ENCODE peak calls at places on chromosomes 4 and X, in six cellular contexts. One of them, this sample, is unnamed.

GRCh38 chr4:153757407-153757806 is 2.4 kb downstream of the RNF175 start:
- DNase-seq in CD4-positive, alpha-beta memory T cell: no peak
- DNase-seq in adrenal gland: no peak
- DNase-seq in foreskin melanocyte: no peak
- DNase-seq in choroid plexus epithelial cell: peak
- DNase-seq in glutamatergic neuron: no peak
- DNase-seq in this sample: no peak

GRCh38 chrX:109487640-109488039 is 5.8 kb upstream of the GUCY2F start:
- DNase-seq in CD4-positive, alpha-beta memory T cell: no peak
- DNase-seq in adrenal gland: no peak
- DNase-seq in foreskin melanocyte: no peak
- DNase-seq in choroid plexus epithelial cell: no peak
- DNase-seq in glutamatergic neuron: no peak
- DNase-seq in this sample: no peak

GRCh38 chr4:82694106-82694505 is 104.5 kb downstream of the SCD5 start:
- DNase-seq in CD4-positive, alpha-beta memory T cell: no peak
- DNase-seq in adrenal gland: no peak
- DNase-seq in foreskin melanocyte: no peak
- DNase-seq in choroid plexus epithelial cell: no peak
- DNase-seq in glutamatergic neuron: no peak
- DNase-seq in this sample: no peak

GRCh38 chrX:51376672-51377071 is 44.0 kb downstream of the NUDT10 start:
- DNase-seq in CD4-positive, alpha-beta memory T cell: no peak
- DNase-seq in adrenal gland: no peak
- DNase-seq in foreskin melanocyte: no peak
- DNase-seq in choroid plexus epithelial cell: no peak
- DNase-seq in glutamatergic neuron: no peak
- DNase-seq in this sample: no peak

GRCh38 chr4:3407171-3407771 is 34.5 kb upstream of the HGFAC start:
- DNase-seq in CD4-positive, alpha-beta memory T cell: no peak
- DNase-seq in adrenal gland: no peak
- DNase-seq in foreskin melanocyte: no peak
- DNase-seq in choroid plexus epithelial cell: no peak
- DNase-seq in glutamatergic neuron: peak
- DNase-seq in this sample: no peak

GRCh38 chrX:11331788-11332187 is 38.6 kb downstream of the AMELX start:
- DNase-seq in CD4-positive, alpha-beta memory T cell: no peak
- DNase-seq in adrenal gland: no peak
- DNase-seq in foreskin melanocyte: peak
- DNase-seq in choroid plexus epithelial cell: no peak
- DNase-seq in glutamatergic neuron: no peak
- DNase-seq in this sample: no peak

GRCh38 chrX:130834149-130834548 is 68.9 kb downstream of the ENOX2 start:
- DNase-seq in CD4-positive, alpha-beta memory T cell: no peak
- DNase-seq in adrenal gland: no peak
- DNase-seq in foreskin melanocyte: no peak
- DNase-seq in choroid plexus epithelial cell: no peak
- DNase-seq in glutamatergic neuron: peak
- DNase-seq in this sample: no peak

GRCh38 chrX:65127804-65128203 is 151.6 kb upstream of the ZC4H2 start:
- DNase-seq in CD4-positive, alpha-beta memory T cell: peak
- DNase-seq in adrenal gland: no peak
- DNase-seq in foreskin melanocyte: no peak
- DNase-seq in choroid plexus epithelial cell: no peak
- DNase-seq in glutamatergic neuron: no peak
- DNase-seq in this sample: no peak

GRCh38 chr4:185120631-185120946 is 22.5 kb upstream of the SLC25A4 start:
- DNase-seq in CD4-positive, alpha-beta memory T cell: no peak
- DNase-seq in adrenal gland: no peak
- DNase-seq in foreskin melanocyte: no peak
- DNase-seq in choroid plexus epithelial cell: no peak
- DNase-seq in glutamatergic neuron: no peak
- DNase-seq in this sample: no peak

GRCh38 chrX:47581731-47582647 is at the start of gene TIMP1:
- DNase-seq in CD4-positive, alpha-beta memory T cell: peak
- DNase-seq in adrenal gland: peak
- DNase-seq in foreskin melanocyte: peak
- DNase-seq in choroid plexus epithelial cell: peak
- DNase-seq in glutamatergic neuron: peak
- DNase-seq in this sample: peak

GRCh38 chr4:575281-576141 is 584 bp downstream of the TMEM271 start:
- DNase-seq in CD4-positive, alpha-beta memory T cell: no peak
- DNase-seq in adrenal gland: peak
- DNase-seq in foreskin melanocyte: no peak
- DNase-seq in choroid plexus epithelial cell: peak
- DNase-seq in glutamatergic neuron: peak
- DNase-seq in this sample: peak

GRCh38 chr4:142435599-142436235 is 410.4 kb downstream of the INPP4B start:
- DNase-seq in CD4-positive, alpha-beta memory T cell: no peak
- DNase-seq in adrenal gland: no peak
- DNase-seq in foreskin melanocyte: no peak
- DNase-seq in choroid plexus epithelial cell: peak
- DNase-seq in glutamatergic neuron: peak
- DNase-seq in this sample: no peak

GRCh38 chr4:128639586-128640270 is 169.8 kb upstream of the JADE1 start:
- DNase-seq in CD4-positive, alpha-beta memory T cell: no peak
- DNase-seq in adrenal gland: no peak
- DNase-seq in foreskin melanocyte: peak
- DNase-seq in choroid plexus epithelial cell: no peak
- DNase-seq in glutamatergic neuron: no peak
- DNase-seq in this sample: no peak

GRCh38 chr4:102778720-102779119 is 18.0 kb upstream of the MANBA start:
- DNase-seq in CD4-positive, alpha-beta memory T cell: no peak
- DNase-seq in adrenal gland: peak
- DNase-seq in foreskin melanocyte: no peak
- DNase-seq in choroid plexus epithelial cell: no peak
- DNase-seq in glutamatergic neuron: no peak
- DNase-seq in this sample: no peak

GRCh38 chr4:112145820-112146813 is 863 bp downstream of the FAM241A start:
- DNase-seq in CD4-positive, alpha-beta memory T cell: peak
- DNase-seq in adrenal gland: peak
- DNase-seq in foreskin melanocyte: peak
- DNase-seq in choroid plexus epithelial cell: peak
- DNase-seq in glutamatergic neuron: peak
- DNase-seq in this sample: peak

GRCh38 chr4:97349468-97350186 is 793.6 kb downstream of the STPG2 start:
- DNase-seq in CD4-positive, alpha-beta memory T cell: no peak
- DNase-seq in adrenal gland: no peak
- DNase-seq in foreskin melanocyte: no peak
- DNase-seq in choroid plexus epithelial cell: no peak
- DNase-seq in glutamatergic neuron: no peak
- DNase-seq in this sample: no peak

GRCh38 chr4:10102193-10102980 is 14.2 kb downstream of the WDR1 start:
- DNase-seq in CD4-positive, alpha-beta memory T cell: no peak
- DNase-seq in adrenal gland: no peak
- DNase-seq in foreskin melanocyte: no peak
- DNase-seq in choroid plexus epithelial cell: peak
- DNase-seq in glutamatergic neuron: no peak
- DNase-seq in this sample: no peak

GRCh38 chr4:123577507-123577906 is 180.9 kb downstream of the SPRY1 start:
- DNase-seq in CD4-positive, alpha-beta memory T cell: no peak
- DNase-seq in adrenal gland: no peak
- DNase-seq in foreskin melanocyte: no peak
- DNase-seq in choroid plexus epithelial cell: no peak
- DNase-seq in glutamatergic neuron: no peak
- DNase-seq in this sample: no peak

GRCh38 chr4:6926681-6927478 is 17.3 kb downstream of the TBC1D14 start:
- DNase-seq in CD4-positive, alpha-beta memory T cell: peak
- DNase-seq in adrenal gland: peak
- DNase-seq in foreskin melanocyte: peak
- DNase-seq in choroid plexus epithelial cell: no peak
- DNase-seq in glutamatergic neuron: no peak
- DNase-seq in this sample: no peak

GRCh38 chr4:153223935-153224334 is 19.7 kb downstream of the TRIM2 start:
- DNase-seq in CD4-positive, alpha-beta memory T cell: no peak
- DNase-seq in adrenal gland: peak
- DNase-seq in foreskin melanocyte: no peak
- DNase-seq in choroid plexus epithelial cell: no peak
- DNase-seq in glutamatergic neuron: no peak
- DNase-seq in this sample: no peak

GRCh38 chr4:77917075-77917474 is 54.4 kb downstream of the MRPL1 start:
- DNase-seq in CD4-positive, alpha-beta memory T cell: no peak
- DNase-seq in adrenal gland: no peak
- DNase-seq in foreskin melanocyte: no peak
- DNase-seq in choroid plexus epithelial cell: no peak
- DNase-seq in glutamatergic neuron: no peak
- DNase-seq in this sample: no peak

GRCh38 chrX:17590892-17591740 is 146.2 kb upstream of the SCML1 start:
- DNase-seq in CD4-positive, alpha-beta memory T cell: no peak
- DNase-seq in adrenal gland: peak
- DNase-seq in foreskin melanocyte: peak
- DNase-seq in choroid plexus epithelial cell: peak
- DNase-seq in glutamatergic neuron: peak
- DNase-seq in this sample: peak

GRCh38 chr4:137608085-137608484 is 75.8 kb upstream of the PCDH18 start:
- DNase-seq in CD4-positive, alpha-beta memory T cell: no peak
- DNase-seq in adrenal gland: no peak
- DNase-seq in foreskin melanocyte: no peak
- DNase-seq in choroid plexus epithelial cell: no peak
- DNase-seq in glutamatergic neuron: no peak
- DNase-seq in this sample: no peak

GRCh38 chr4:182944484-182945227 is 27.5 kb upstream of the DCTD start:
- DNase-seq in CD4-positive, alpha-beta memory T cell: no peak
- DNase-seq in adrenal gland: no peak
- DNase-seq in foreskin melanocyte: no peak
- DNase-seq in choroid plexus epithelial cell: no peak
- DNase-seq in glutamatergic neuron: no peak
- DNase-seq in this sample: no peak

GRCh38 chr4:6955261-6955911 is 45.8 kb downstream of the TBC1D14 start:
- DNase-seq in CD4-positive, alpha-beta memory T cell: no peak
- DNase-seq in adrenal gland: no peak
- DNase-seq in foreskin melanocyte: no peak
- DNase-seq in choroid plexus epithelial cell: no peak
- DNase-seq in glutamatergic neuron: no peak
- DNase-seq in this sample: no peak

GRCh38 chrX:19949340-19949739 is 41.5 kb downstream of the BCLAF3 start:
- DNase-seq in CD4-positive, alpha-beta memory T cell: no peak
- DNase-seq in adrenal gland: no peak
- DNase-seq in foreskin melanocyte: no peak
- DNase-seq in choroid plexus epithelial cell: no peak
- DNase-seq in glutamatergic neuron: no peak
- DNase-seq in this sample: no peak

GRCh38 chr4:156945532-156945931 is 26.1 kb downstream of the PDGFC start:
- DNase-seq in CD4-positive, alpha-beta memory T cell: no peak
- DNase-seq in adrenal gland: no peak
- DNase-seq in foreskin melanocyte: no peak
- DNase-seq in choroid plexus epithelial cell: no peak
- DNase-seq in glutamatergic neuron: no peak
- DNase-seq in this sample: no peak

GRCh38 chr4:139938414-139938813 is 215.6 kb downstream of the MAML3 start:
- DNase-seq in CD4-positive, alpha-beta memory T cell: no peak
- DNase-seq in adrenal gland: no peak
- DNase-seq in foreskin melanocyte: no peak
- DNase-seq in choroid plexus epithelial cell: no peak
- DNase-seq in glutamatergic neuron: no peak
- DNase-seq in this sample: no peak

GRCh38 chrX:141638601-141639000 is 49.1 kb downstream of the SPANXA2 start:
- DNase-seq in CD4-positive, alpha-beta memory T cell: no peak
- DNase-seq in adrenal gland: no peak
- DNase-seq in foreskin melanocyte: no peak
- DNase-seq in choroid plexus epithelial cell: no peak
- DNase-seq in glutamatergic neuron: no peak
- DNase-seq in this sample: no peak

GRCh38 chr4:33722800-33723511 is 2521.4 kb downstream of the ARAP2 start:
- DNase-seq in CD4-positive, alpha-beta memory T cell: no peak
- DNase-seq in adrenal gland: no peak
- DNase-seq in foreskin melanocyte: no peak
- DNase-seq in choroid plexus epithelial cell: peak
- DNase-seq in glutamatergic neuron: no peak
- DNase-seq in this sample: no peak

GRCh38 chrX:2697306-2697705 is 6.2 kb downstream of the CD99 start:
- DNase-seq in CD4-positive, alpha-beta memory T cell: no peak
- DNase-seq in adrenal gland: no peak
- DNase-seq in foreskin melanocyte: no peak
- DNase-seq in choroid plexus epithelial cell: no peak
- DNase-seq in glutamatergic neuron: no peak
- DNase-seq in this sample: no peak

GRCh38 chr4:8383016-8383415 is 57.5 kb downstream of the ACOX3 start:
- DNase-seq in CD4-positive, alpha-beta memory T cell: no peak
- DNase-seq in adrenal gland: no peak
- DNase-seq in foreskin melanocyte: no peak
- DNase-seq in choroid plexus epithelial cell: no peak
- DNase-seq in glutamatergic neuron: no peak
- DNase-seq in this sample: no peak

GRCh38 chrX:141839856-141840255 is 1.7 kb downstream of the MAGEC3 start:
- DNase-seq in CD4-positive, alpha-beta memory T cell: no peak
- DNase-seq in adrenal gland: no peak
- DNase-seq in foreskin melanocyte: no peak
- DNase-seq in choroid plexus epithelial cell: peak
- DNase-seq in glutamatergic neuron: no peak
- DNase-seq in this sample: no peak

GRCh38 chr4:40292313-40292759 is 42.8 kb upstream of the CHRNA9 start:
- DNase-seq in CD4-positive, alpha-beta memory T cell: no peak
- DNase-seq in adrenal gland: no peak
- DNase-seq in foreskin melanocyte: no peak
- DNase-seq in choroid plexus epithelial cell: peak
- DNase-seq in glutamatergic neuron: no peak
- DNase-seq in this sample: no peak